ENCODE peak calls at places on chromosomes 7 and 10, in eight cellular contexts. V is neuronal stem cell, A is HuH-7.5, J is fibroblast of the aortic adventitia, G is nucleus accumbens, F is fibroblast of pulmonary artery, B is GM18507, P is HEK293T. D is an unnamed sample.

GRCh38 chr7:130363156-130363847 is 17.0 kb upstream of the CPA1 start:
- DNase-seq in V (no peak), A (no peak), J (peak; percentile 93), G (no peak), F (peak; percentile 92), B (no peak), P (no peak), D (no peak)

GRCh38 chr7:114021135-114021534 is 102.3 kb upstream of the PPP1R3A start:
- DNase-seq in V (no peak), A (no peak), J (no peak), G (no peak), F (no peak), B (no peak), P (peak; percentile 19), D (no peak)

GRCh38 chr7:23332193-23332592 is 33.1 kb downstream of the MALSU1 start:
- DNase-seq in V (no peak), A (no peak), J (peak; percentile 53), G (no peak), F (no peak), B (no peak), P (no peak), D (no peak)

GRCh38 chr10:69642747-69643146 is 12.7 kb downstream of the FAM241B start:
- DNase-seq in V (no peak), A (no peak), J (no peak), G (no peak), F (no peak), B (no peak), P (no peak), D (no peak)

GRCh38 chr10:42999385-43000020 is 77.4 kb upstream of the RET start:
- DNase-seq in V (no peak), A (no peak), J (no peak), G (no peak), F (no peak), B (no peak), P (no peak), D (no peak)

GRCh38 chr7:90825779-90826178 is 229.7 kb downstream of the CDK14 start:
- DNase-seq in V (no peak), A (no peak), J (peak; percentile 97), G (no peak), F (peak; percentile 79), B (no peak), P (no peak), D (no peak)

GRCh38 chr7:113370910-113371309 is 252.6 kb upstream of the SMIM30 start:
- DNase-seq in V (no peak), A (no peak), J (no peak), G (no peak), F (no peak), B (no peak), P (no peak), D (no peak)

GRCh38 chr10:16386855-16387254 is 50.0 kb upstream of the PTER start:
- DNase-seq in V (no peak), A (no peak), J (no peak), G (no peak), F (no peak), B (no peak), P (no peak), D (no peak)

GRCh38 chr10:64648915-64649314 is 1127.7 kb downstream of the REEP3 start:
- DNase-seq in V (no peak), A (no peak), J (no peak), G (no peak), F (no peak), B (no peak), P (peak; percentile 13), D (no peak)

GRCh38 chr7:156919132-156919713 is 26.2 kb upstream of the LMBR1 start:
- DNase-seq in V (no peak), A (no peak), J (no peak), G (no peak), F (no peak), B (no peak), P (no peak), D (no peak)

GRCh38 chr7:5070206-5070605 is 24.5 kb downstream of the RBAK start:
- DNase-seq in V (no peak), A (no peak), J (no peak), G (no peak), F (no peak), B (no peak), P (no peak), D (no peak)

GRCh38 chr7:41097501-41097900 is 605.4 kb downstream of the INHBA start:
- DNase-seq in V (no peak), A (no peak), J (peak; percentile 26), G (no peak), F (no peak), B (no peak), P (no peak), D (no peak)

GRCh38 chr7:30163231-30163894 is 28.6 kb downstream of the MTURN start:
- DNase-seq in V (no peak), A (no peak), J (no peak), G (no peak), F (no peak), B (no peak), P (no peak), D (peak; percentile 68)

GRCh38 chr7:12975387-12975786 is 288.0 kb downstream of the ARL4A start:
- DNase-seq in V (no peak), A (no peak), J (peak; percentile 5), G (no peak), F (peak; percentile 8), B (no peak), P (no peak), D (no peak)

GRCh38 chr7:33425385-33425784 is 296.0 kb downstream of the BBS9 start:
- DNase-seq in V (no peak), A (no peak), J (no peak), G (no peak), F (no peak), B (no peak), P (no peak), D (no peak)

GRCh38 chr7:51029586-51030230 is 247.0 kb upstream of the GRB10 start:
- DNase-seq in V (no peak), A (no peak), J (peak; percentile 92), G (no peak), F (peak; percentile 84), B (no peak), P (no peak), D (no peak)

GRCh38 chr7:103025341-103025740 is 49.3 kb downstream of the FBXL13 start:
- DNase-seq in V (no peak), A (no peak), J (no peak), G (no peak), F (no peak), B (no peak), P (no peak), D (no peak)

GRCh38 chr10:120336910-120337540 is 120.0 kb upstream of the PLPP4 start:
- DNase-seq in V (peak; percentile 67), A (no peak), J (peak; percentile 42), G (no peak), F (peak; percentile 48), B (peak; percentile 3), P (peak; percentile 64), D (peak; percentile 53)

GRCh38 chr7:96273716-96274115 is 48.2 kb downstream of the SLC25A13 start:
- DNase-seq in V (no peak), A (no peak), J (peak; percentile 7), G (no peak), F (no peak), B (no peak), P (no peak), D (no peak)

GRCh38 chr7:157527235-157527634 is 190.4 kb downstream of the DNAJB6 start:
- DNase-seq in V (no peak), A (no peak), J (no peak), G (no peak), F (no peak), B (no peak), P (no peak), D (peak; percentile 35)

GRCh38 chr10:93440591-93441012 is 41.5 kb downstream of the MYOF start:
- DNase-seq in V (no peak), A (no peak), J (peak; percentile 78), G (no peak), F (no peak), B (no peak), P (no peak), D (no peak)

GRCh38 chr10:34682580-34682979 is 132.5 kb downstream of the PARD3 start:
- DNase-seq in V (no peak), A (no peak), J (no peak), G (no peak), F (no peak), B (no peak), P (no peak), D (no peak)

GRCh38 chr10:79402951-79403350 is 42.5 kb downstream of the ZCCHC24 start:
- DNase-seq in V (no peak), A (no peak), J (no peak), G (no peak), F (no peak), B (no peak), P (no peak), D (peak; percentile 3)

GRCh38 chr10:121070257-121070656 is 219.1 kb downstream of the WDR11 start:
- DNase-seq in V (no peak), A (peak; percentile 18), J (no peak), G (no peak), F (no peak), B (no peak), P (peak; percentile 63), D (peak; percentile 38)

GRCh38 chr7:31699050-31699449 is 12.0 kb downstream of the PPP1R17 start:
- DNase-seq in V (no peak), A (no peak), J (no peak), G (no peak), F (no peak), B (no peak), P (no peak), D (no peak)

GRCh38 chr7:17474724-17475344 is 176.4 kb downstream of the AHR start:
- DNase-seq in V (no peak), A (no peak), J (no peak), G (no peak), F (no peak), B (no peak), P (peak; percentile 58), D (no peak)

GRCh38 chr10:14131261-14131960 is 199.3 kb downstream of the FRMD4A start:
- DNase-seq in V (no peak), A (no peak), J (no peak), G (no peak), F (no peak), B (no peak), P (no peak), D (no peak)

GRCh38 chr10:78523453-78523852 is 489.8 kb downstream of the RPS24 start:
- DNase-seq in V (no peak), A (no peak), J (no peak), G (no peak), F (no peak), B (no peak), P (no peak), D (no peak)

GRCh38 chr7:4665661-4666060 is 16.4 kb upstream of the FOXK1 start:
- DNase-seq in V (no peak), A (no peak), J (peak; percentile 98), G (no peak), F (peak; percentile 95), B (no peak), P (no peak), D (no peak)

GRCh38 chr7:22111661-22112060 is 166.0 kb upstream of the CDCA7L start:
- DNase-seq in V (no peak), A (no peak), J (no peak), G (no peak), F (no peak), B (no peak), P (no peak), D (no peak)

GRCh38 chr10:11874568-11875182 is 51.5 kb downstream of the PROSER2 start:
- DNase-seq in V (peak; percentile 90), A (peak; percentile 85), J (peak; percentile 58), G (no peak), F (peak; percentile 81), B (no peak), P (peak; percentile 40), D (peak; percentile 53)